ENCODE peak calls at places on chromosomes 3 and 15, in five cellular contexts. O, B, R, Y and J are unnamed samples.

GRCh38 chr3:58351920-58352319 is 19.2 kb downstream of the PXK start:
- DNase-seq in O (no peak), B (no peak), R (no peak), Y (no peak), J (no peak)

GRCh38 chr15:49492834-49493233 is 69.8 kb downstream of the FGF7 start:
- DNase-seq in O (no peak), B (no peak), R (no peak), Y (no peak), J (peak)

GRCh38 chr3:101036213-101036618 is 43.0 kb upstream of the ABI3BP start:
- DNase-seq in O (no peak), B (peak), R (peak), Y (no peak), J (peak)

GRCh38 chr15:80582816-80583423 is 112.2 kb upstream of the ABHD17C start:
- DNase-seq in O (no peak), B (no peak), R (no peak), Y (no peak), J (no peak)

GRCh38 chr15:25242957-25243799 is 195.6 kb downstream of the UBE3A start:
- DNase-seq in O (peak), B (no peak), R (peak), Y (no peak), J (no peak)

GRCh38 chr3:51539291-51539891 is 872 bp downstream of the RAD54L2 start:
- DNase-seq in O (no peak), B (peak), R (no peak), Y (peak), J (peak)

GRCh38 chr15:47349179-47349578 is 368.1 kb upstream of the SEMA6D start:
- DNase-seq in O (no peak), B (no peak), R (no peak), Y (no peak), J (no peak)

GRCh38 chr15:63080638-63081250 is 38.2 kb downstream of the TPM1 start:
- DNase-seq in O (no peak), B (no peak), R (no peak), Y (no peak), J (no peak)

GRCh38 chr3:13575459-13576061 is 26.6 kb downstream of the FBLN2 start:
- DNase-seq in O (no peak), B (no peak), R (no peak), Y (no peak), J (no peak)

GRCh38 chr3:44234674-44235268 is 6.9 kb upstream of the TOPAZ1 start:
- DNase-seq in O (no peak), B (no peak), R (no peak), Y (no peak), J (no peak)

DNA sequence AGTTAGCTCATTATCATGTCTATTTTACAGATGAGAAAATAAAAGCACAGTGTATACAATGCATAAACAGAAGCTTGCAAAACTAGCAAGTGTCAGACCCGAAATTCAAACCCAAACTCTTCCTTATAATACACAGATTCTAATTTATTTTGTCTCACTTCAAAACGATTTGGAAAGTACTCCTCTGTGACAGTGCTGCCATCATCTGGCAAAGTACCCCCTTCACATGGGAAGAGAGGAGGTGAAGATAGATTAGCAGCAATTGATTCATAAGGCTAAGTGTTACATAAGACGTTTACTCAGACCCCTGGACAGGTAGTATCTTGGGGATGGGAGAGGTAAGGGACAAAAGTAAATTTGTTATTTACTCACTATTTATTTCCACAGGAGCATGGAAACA is 744.0 kb upstream of the SGO1 start:
- DNase-seq in O (no peak), B (no peak), R (no peak), Y (no peak), J (peak)
- TF ChIP-seq CTCF in O (peak), B (no peak), R (no peak), Y (peak), J (peak)

GRCh38 chr15:68318931-68319909 is 41.7 kb downstream of the FEM1B start:
- DNase-seq in O (no peak), B (no peak), R (no peak), Y (no peak), J (no peak)

GRCh38 chr15:68317281-68318007 is 39.9 kb downstream of the FEM1B start:
- DNase-seq in O (no peak), B (no peak), R (no peak), Y (no peak), J (no peak)

GRCh38 chr15:68316061-68316804 is 38.7 kb downstream of the FEM1B start:
- DNase-seq in O (no peak), B (no peak), R (no peak), Y (peak), J (no peak)

GRCh38 chr15:68319997-68320396 is 42.5 kb downstream of the FEM1B start:
- DNase-seq in O (no peak), B (no peak), R (no peak), Y (no peak), J (no peak)

DNA sequence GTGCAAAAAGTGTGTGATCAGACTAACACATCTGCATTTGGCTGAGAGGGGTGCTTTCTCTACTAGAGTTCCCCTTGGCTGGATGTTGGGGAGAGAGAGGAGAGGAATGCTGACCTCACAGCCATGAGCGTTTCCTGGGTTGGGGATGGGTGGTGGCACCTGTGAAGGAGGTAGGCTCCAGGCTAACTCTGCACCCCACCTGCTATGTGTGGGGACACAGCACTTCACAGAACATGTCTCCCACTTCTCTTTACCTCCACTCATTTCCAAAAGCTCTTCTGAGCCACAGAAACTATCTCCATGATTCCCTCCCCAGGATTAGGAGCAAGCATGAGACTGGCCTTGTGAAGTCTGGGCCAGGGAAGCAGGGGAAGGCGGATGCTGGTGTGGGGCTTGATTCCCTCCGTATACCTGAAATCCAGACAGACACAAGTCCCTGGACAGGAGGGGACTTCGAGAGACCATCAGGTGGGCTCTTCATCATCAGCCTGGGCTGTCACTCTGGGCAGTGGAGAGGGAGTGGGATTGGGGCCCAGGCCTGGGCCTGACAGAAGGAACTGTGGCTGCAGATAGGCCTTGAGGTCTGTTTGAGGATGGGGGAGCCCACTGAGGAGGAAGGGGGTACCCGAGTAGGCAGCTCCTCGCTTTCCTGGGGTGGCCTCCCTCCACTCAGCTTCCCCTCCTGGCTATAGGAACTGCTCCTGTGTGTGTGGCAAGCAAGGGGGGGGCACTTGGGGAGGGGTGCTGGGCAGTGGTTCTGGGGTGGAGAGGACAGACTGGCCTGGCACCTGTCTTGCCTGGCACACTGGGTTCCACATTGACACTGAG is 40.7 kb downstream of the FEM1B start:
- DNase-seq in O (no peak), B (no peak), R (no peak), Y (no peak), J (no peak)
- TF ChIP-seq CTCF in O (no peak), B (no peak), R (no peak), Y (no peak), J (no peak)

GRCh38 chr3:11641683-11642407 is 1.9 kb downstream of the VGLL4 start:
- DNase-seq in O (no peak), B (no peak), R (no peak), Y (no peak), J (peak)

GRCh38 chr3:11640009-11640673 is 3.6 kb downstream of the VGLL4 start:
- DNase-seq in O (no peak), B (no peak), R (no peak), Y (no peak), J (no peak)

GRCh38 chr3:11642455-11643162 is 1.1 kb downstream of the VGLL4 start:
- DNase-seq in O (peak), B (peak), R (peak), Y (peak), J (peak)

GRCh38 chr3:11641316-11641682 is 2.4 kb downstream of the VGLL4 start:
- DNase-seq in O (no peak), B (no peak), R (no peak), Y (no peak), J (no peak)

GRCh38 chr3:11643212-11644087 is at the start of gene VGLL4:
- DNase-seq in O (peak), B (peak), R (peak), Y (peak), J (peak)
- TF ChIP-seq CTCF in O (no peak), B (no peak), R (no peak), Y (no peak), J (peak)

GRCh38 chr3:47370887-47371697 is 9.7 kb upstream of the PTPN23 start:
- DNase-seq in O (no peak), B (no peak), R (no peak), Y (peak), J (peak)
- TF ChIP-seq CTCF in O (no peak), B (peak), R (no peak), Y (peak), J (peak)

DNA sequence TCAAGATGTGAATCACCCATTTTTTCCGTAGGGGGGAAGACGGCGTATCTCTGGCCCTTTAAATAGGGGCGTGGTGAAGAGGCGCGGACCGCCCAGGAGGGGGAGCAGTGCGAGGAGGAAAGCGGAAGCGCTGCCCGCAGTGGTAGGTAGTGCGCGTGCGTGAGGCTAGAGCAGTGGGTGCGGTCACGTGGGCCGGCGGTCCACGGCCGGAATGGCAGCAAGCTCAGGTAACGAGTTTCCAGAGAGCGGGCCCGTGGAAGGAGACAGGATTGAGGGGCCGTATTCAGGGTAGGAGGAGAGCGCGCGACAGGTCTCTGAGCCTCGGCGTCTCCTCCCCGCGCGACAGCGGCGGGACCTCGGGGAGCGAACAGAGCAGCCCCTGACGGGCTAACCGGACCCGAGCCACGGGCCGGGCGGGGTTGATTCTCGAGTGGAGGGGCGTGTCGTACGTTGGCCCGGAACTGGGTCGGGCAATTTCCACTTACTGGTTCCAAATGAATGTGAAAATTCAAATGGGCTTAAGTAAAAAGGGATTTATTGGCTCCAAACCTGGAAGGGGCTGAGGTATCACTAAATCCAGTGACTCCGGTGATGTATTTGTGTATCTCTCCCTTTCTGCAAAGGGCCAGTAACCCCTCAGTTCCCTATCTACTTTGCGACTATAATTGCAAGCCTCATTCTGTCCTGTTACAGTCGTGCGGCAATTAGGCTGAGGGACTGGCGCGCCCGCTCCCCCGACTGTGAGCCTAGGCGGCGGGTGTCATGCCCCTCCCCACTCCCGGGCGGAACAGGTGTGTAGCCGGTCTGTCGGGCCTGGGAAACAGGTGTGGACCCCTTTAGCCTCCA is at the start of gene VPS8:
- DNase-seq in O (peak), B (peak), R (peak), Y (peak), J (peak)
- TF ChIP-seq CTCF in O (peak), B (peak), R (peak), Y (peak), J (peak)

GRCh38 chr3:134145183-134145582 is 105.5 kb downstream of the RYK start:
- DNase-seq in O (no peak), B (no peak), R (no peak), Y (no peak), J (no peak)
- TF ChIP-seq CTCF in O (no peak), B (no peak), R (no peak), Y (no peak), J (no peak)